ENCODE peak calls at places on chromosomes 4 and X, in six cellular contexts. O is germinal center, M is GM04504, X is iris pigment epithelial cell, Q is NCI-H1694, J is NCI-H1436. E is an unnamed sample.

GRCh38 chr4:98092833-98093439 is 50.3 kb downstream of the STPG2 start:
- DNase-seq in O (no peak), M (peak; percentile 1), X (peak; percentile 31), Q (peak; percentile 9), J (no peak), E (no peak)

GRCh38 chrX:109782994-109783711 is 50.1 kb upstream of the ACSL4 start:
- DNase-seq in O (no peak), M (no peak), X (peak; percentile 49), Q (no peak), J (no peak), E (no peak)

GRCh38 chr4:21882050-21882839 is 66.3 kb downstream of the KCNIP4 start:
- DNase-seq in O (no peak), M (no peak), X (peak; percentile 58), Q (no peak), J (no peak), E (no peak)

GRCh38 chrX:53188763-53189162 is 36.2 kb downstream of the KDM5C start:
- DNase-seq in O (no peak), M (no peak), X (peak; percentile 22), Q (no peak), J (no peak), E (no peak)

GRCh38 chr4:17544831-17545234 is 29.9 kb downstream of the CLRN2 start:
- DNase-seq in O (no peak), M (no peak), X (no peak), Q (no peak), J (no peak), E (no peak)

GRCh38 chr4:169922632-169923276 is 103.4 kb downstream of the MFAP3L start:
- DNase-seq in O (no peak), M (no peak), X (no peak), Q (no peak), J (no peak), E (no peak)

GRCh38 chr4:126396703-126397102 is 1081.9 kb downstream of the FAT4 start:
- DNase-seq in O (no peak), M (no peak), X (no peak), Q (no peak), J (no peak), E (no peak)

GRCh38 chrX:109843963-109844751 is 111.1 kb upstream of the ACSL4 start:
- DNase-seq in O (no peak), M (no peak), X (peak; percentile 17), Q (no peak), J (no peak), E (no peak)

GRCh38 chr4:165359501-165359900 is 19.3 kb upstream of the CPE start:
- DNase-seq in O (no peak), M (no peak), X (peak; percentile 49), Q (no peak), J (no peak), E (no peak)

GRCh38 chrX:22105231-22105630 is 73.1 kb downstream of the PHEX start:
- DNase-seq in O (no peak), M (no peak), X (no peak), Q (no peak), J (no peak), E (no peak)

E was measured in natural killer cell.